ENCODE peak calls at places on chromosome 18, in four cellular contexts. C, M, Y and E are unnamed samples.

GRCh38 chr18:77069482-77069881 is 63.1 kb downstream of the MBP start:
- DNase-seq in Y (no peak), M (no peak), C (no peak), E (no peak)

GRCh38 chr18:74331404-74331803 is 15.8 kb downstream of the C18orf63 start:
- DNase-seq in C (no peak), M (no peak), Y (no peak), E (no peak)

GRCh38 chr18:58251416-58251815 is 207.4 kb downstream of the NEDD4L start:
- DNase-seq in C (no peak), Y (no peak), M (no peak), E (no peak)

GRCh38 chr18:23077493-23078256 is 57.6 kb upstream of the CABLES1 start:
- DNase-seq in Y (no peak), C (no peak), M (no peak), E (no peak)

GRCh38 chr18:61322265-61322873 is 10.9 kb upstream of the CDH20 start:
- DNase-seq in M (peak; percentile 43), Y (peak; percentile 80), C (peak; percentile 21), E (no peak)

GRCh38 chr18:77055429-77056310 is 76.9 kb downstream of the MBP start:
- DNase-seq in Y (no peak), M (no peak), C (no peak), E (no peak)

GRCh38 chr18:58143391-58143790 is 99.4 kb downstream of the NEDD4L start:
- DNase-seq in Y (no peak), C (no peak), M (no peak), E (no peak)

GRCh38 chr18:43141208-43141607 is 25.7 kb upstream of the RIT2 start:
- DNase-seq in M (no peak), C (no peak), Y (no peak), E (no peak)

GRCh38 chr18:26777316-26778053 is 88.0 kb downstream of the AQP4 start:
- DNase-seq in Y (no peak), C (no peak), M (no peak), E (no peak)

GRCh38 chr18:34117319-34117718 is 107.4 kb downstream of the NOL4 start:
- DNase-seq in M (no peak), C (no peak), Y (no peak), E (no peak)

GRCh38 chr18:24368749-24369148 is 28.9 kb downstream of the OSBPL1A start:
- DNase-seq in C (no peak), Y (no peak), M (no peak), E (peak; percentile 28)

GRCh38 chr18:7987284-7987976 is 420.3 kb downstream of the PTPRM start:
- DNase-seq in C (no peak), M (no peak), Y (no peak), E (no peak)

DNA sequence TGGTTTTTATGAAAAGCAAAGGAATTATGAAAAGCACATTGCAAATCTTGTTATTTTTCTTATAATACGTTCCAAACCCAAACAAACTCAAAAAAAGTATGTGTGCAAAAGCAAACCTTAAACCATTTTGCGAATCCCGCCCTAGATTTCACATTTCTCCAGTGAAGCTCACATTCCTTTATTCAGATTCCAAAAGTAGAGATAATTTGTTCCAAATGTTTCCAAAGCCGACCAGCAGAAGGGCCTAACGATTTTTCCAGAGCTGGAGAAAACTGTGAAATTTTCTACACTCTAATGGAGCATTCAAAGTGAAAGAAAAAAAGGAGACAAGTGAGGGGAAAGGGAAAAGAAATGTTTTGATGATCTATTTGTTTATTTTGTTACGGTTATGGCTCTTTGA is 286.5 kb upstream of the SLC14A2 start:
- DNase-seq in Y (no peak), C (no peak), M (no peak), E (no peak)
- H3K4me3 ChIP-seq in Y (no peak overlapping the region), C (no peak overlapping the region), M (no peak overlapping the region), E (no peak overlapping the region)

DNA sequence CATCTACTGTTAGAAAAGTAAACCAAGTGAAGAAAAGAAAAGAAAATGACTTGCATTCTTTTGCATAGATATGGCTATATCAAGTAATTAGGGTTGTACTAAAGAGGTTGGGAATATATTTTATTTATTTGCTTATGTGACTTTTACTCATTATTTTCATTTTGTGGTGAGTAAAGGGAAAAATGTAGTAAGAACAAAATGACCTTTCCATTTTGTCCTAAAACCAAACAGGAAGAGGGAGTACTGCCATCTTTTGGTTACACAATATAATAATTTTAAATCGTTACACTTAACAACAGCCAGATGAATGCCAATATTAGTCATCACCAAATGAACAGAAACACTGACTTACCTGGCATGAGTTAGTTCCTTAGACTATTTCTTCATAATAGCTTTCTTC is 47.3 kb upstream of the NDUFV2 start:
- DNase-seq in C (no peak), M (no peak), Y (no peak), E (peak; percentile 55)
- TF ChIP-seq CTCF in C (no peak), M (no peak), Y (peak; percentile 29), E (no peak)

GRCh38 chr18:47265197-47265596 is 13.7 kb upstream of the SKOR2 start:
- DNase-seq in C (no peak), M (no peak), Y (no peak), E (no peak)
- H3K4me3 ChIP-seq in C (no peak overlapping the region), M (no peak overlapping the region), Y (no peak overlapping the region), E (no peak overlapping the region)

GRCh38 chr18:14074187-14074586 is 58.0 kb downstream of the ZNF519 start:
- DNase-seq in Y (no peak), C (no peak), M (no peak), E (no peak)
- TF ChIP-seq CTCF in Y (no peak), C (no peak), M (no peak), E (peak; percentile 15)